ENCODE peak calls at places on chromosome 19, in five cellular contexts. One of them, this sample, is unnamed.

GRCh38 chr19:22634450-22634827 is 315 bp downstream of the ZNF492 start:
- DNase-seq in bronchial epithelial cell: no peak
- DNase-seq in fibroblast of the aortic adventitia: no peak
- DNase-seq in psoas muscle: no peak
- DNase-seq in endodermal cell: no peak
- DNase-seq in this sample: no peak

GRCh38 chr19:10876459-10877240 is 5.3 kb downstream of the CARM1 start:
- DNase-seq in psoas muscle: peak; percentile 88
- DNase-seq in bronchial epithelial cell: no peak
- DNase-seq in fibroblast of the aortic adventitia: no peak
- DNase-seq in endodermal cell: peak; percentile 40
- DNase-seq in this sample: no peak

GRCh38 chr19:3976495-3977241 is 5.8 kb upstream of the DAPK3 start:
- DNase-seq in endodermal cell: peak; percentile 60
- DNase-seq in fibroblast of the aortic adventitia: no peak
- DNase-seq in bronchial epithelial cell: no peak
- DNase-seq in psoas muscle: peak; percentile 92
- DNase-seq in this sample: no peak

GRCh38 chr19:36547001-36547732 is 19.1 kb upstream of the ZNF260 start:
- DNase-seq in bronchial epithelial cell: peak; percentile 13
- DNase-seq in fibroblast of the aortic adventitia: peak; percentile 10
- DNase-seq in endodermal cell: no peak
- DNase-seq in psoas muscle: no peak
- DNase-seq in this sample: peak; percentile 40

GRCh38 chr19:57537953-57538547 is 10.9 kb downstream of the ZNF549 start:
- DNase-seq in bronchial epithelial cell: no peak
- DNase-seq in fibroblast of the aortic adventitia: no peak
- DNase-seq in psoas muscle: no peak
- DNase-seq in endodermal cell: no peak
- DNase-seq in this sample: peak; percentile 12

GRCh38 chr19:31317542-31317941 is 31.7 kb downstream of the TSHZ3 start:
- DNase-seq in bronchial epithelial cell: no peak
- DNase-seq in endodermal cell: peak; percentile 62
- DNase-seq in psoas muscle: no peak
- DNase-seq in fibroblast of the aortic adventitia: peak; percentile 5
- DNase-seq in this sample: no peak

GRCh38 chr19:18464646-18465045 is 26.7 kb upstream of the ISYNA1 start:
- DNase-seq in endodermal cell: no peak
- DNase-seq in psoas muscle: peak; percentile 87
- DNase-seq in fibroblast of the aortic adventitia: peak; percentile 95
- DNase-seq in bronchial epithelial cell: no peak
- DNase-seq in this sample: peak; percentile 91

GRCh38 chr19:51473009-51473707 is 5.2 kb upstream of the CEACAM18 start:
- DNase-seq in bronchial epithelial cell: peak; percentile 42
- DNase-seq in endodermal cell: peak; percentile 90
- DNase-seq in psoas muscle: peak; percentile 59
- DNase-seq in fibroblast of the aortic adventitia: peak; percentile 78
- DNase-seq in this sample: peak; percentile 33

GRCh38 chr19:14006766-14007562 is 844 bp upstream of the RFX1 start:
- DNase-seq in endodermal cell: peak; percentile 96
- DNase-seq in fibroblast of the aortic adventitia: no peak
- DNase-seq in psoas muscle: peak; percentile 95
- DNase-seq in bronchial epithelial cell: no peak
- DNase-seq in this sample: no peak

GRCh38 chr19:19381007-19381926 is 24.2 kb upstream of the GATAD2A start:
- DNase-seq in endodermal cell: no peak
- DNase-seq in bronchial epithelial cell: no peak
- DNase-seq in fibroblast of the aortic adventitia: no peak
- DNase-seq in psoas muscle: no peak
- DNase-seq in this sample: no peak

GRCh38 chr19:38361633-38362075 is 12.7 kb upstream of the PSMD8 start:
- DNase-seq in bronchial epithelial cell: peak; percentile 71
- DNase-seq in endodermal cell: peak; percentile 99
- DNase-seq in psoas muscle: peak; percentile 79
- DNase-seq in fibroblast of the aortic adventitia: peak; percentile 48
- DNase-seq in this sample: peak; percentile 70

GRCh38 chr19:6088677-6089063 is 21.6 kb downstream of the RFX2 start:
- DNase-seq in fibroblast of the aortic adventitia: peak; percentile 82
- DNase-seq in endodermal cell: no peak
- DNase-seq in psoas muscle: no peak
- DNase-seq in bronchial epithelial cell: peak; percentile 37
- DNase-seq in this sample: peak; percentile 65

GRCh38 chr19:38047641-38048040 is 140.6 kb downstream of the SIPA1L3 start:
- DNase-seq in bronchial epithelial cell: no peak
- DNase-seq in endodermal cell: peak; percentile 75
- DNase-seq in psoas muscle: no peak
- DNase-seq in fibroblast of the aortic adventitia: no peak
- DNase-seq in this sample: no peak

GRCh38 chr19:50230379-50231351 is 27.2 kb downstream of the MYH14 start:
- DNase-seq in endodermal cell: peak; percentile 91
- DNase-seq in bronchial epithelial cell: no peak
- DNase-seq in psoas muscle: no peak
- DNase-seq in fibroblast of the aortic adventitia: no peak
- DNase-seq in this sample: no peak
- TF ChIP-seq CTCF in endodermal cell: peak; percentile 82
- TF ChIP-seq CTCF in bronchial epithelial cell: no peak
- TF ChIP-seq CTCF in psoas muscle: no peak
- TF ChIP-seq CTCF in fibroblast of the aortic adventitia: no peak
- TF ChIP-seq CTCF in this sample: no peak

GRCh38 chr19:54208784-54209057 is 8.1 kb downstream of the RPS9 start:
- DNase-seq in psoas muscle: no peak
- DNase-seq in bronchial epithelial cell: no peak
- DNase-seq in endodermal cell: no peak
- DNase-seq in fibroblast of the aortic adventitia: peak; percentile 22
- DNase-seq in this sample: no peak
- H3K4me3 ChIP-seq in psoas muscle: no peak overlapping the region
- H3K4me3 ChIP-seq in bronchial epithelial cell: no peak overlapping the region
- H3K4me3 ChIP-seq in endodermal cell: no peak overlapping the region
- H3K4me3 ChIP-seq in fibroblast of the aortic adventitia: no peak overlapping the region
- H3K4me3 ChIP-seq in this sample: no peak overlapping the region

GRCh38 chr19:12648088-12648487 is 18.5 kb downstream of the MAN2B1 start:
- DNase-seq in bronchial epithelial cell: no peak
- DNase-seq in fibroblast of the aortic adventitia: no peak
- DNase-seq in psoas muscle: no peak
- DNase-seq in endodermal cell: peak; percentile 71
- DNase-seq in this sample: no peak
- TF ChIP-seq CTCF in bronchial epithelial cell: peak; percentile 31
- TF ChIP-seq CTCF in fibroblast of the aortic adventitia: no peak
- TF ChIP-seq CTCF in psoas muscle: no peak
- TF ChIP-seq CTCF in endodermal cell: peak; percentile 58
- TF ChIP-seq CTCF in this sample: peak; percentile 42

DNA sequence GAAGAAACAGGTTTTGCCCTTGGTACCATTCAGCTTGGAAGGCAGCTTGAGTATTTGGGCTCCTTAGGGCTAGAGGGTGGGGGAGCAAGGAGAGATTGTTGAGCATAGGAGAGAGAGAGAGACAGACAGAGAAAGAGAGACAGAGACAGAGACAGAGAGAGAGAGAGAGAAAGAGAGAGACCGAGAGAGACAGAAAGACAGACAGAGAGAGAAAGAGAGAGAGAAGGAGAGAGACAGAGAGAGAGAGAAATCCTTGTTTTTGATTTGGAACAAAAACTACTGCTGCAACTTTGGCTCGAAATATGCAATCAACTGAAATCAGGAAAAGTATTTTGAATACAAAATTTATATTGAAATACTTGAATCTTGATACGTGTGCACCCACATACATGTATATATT is 85.8 kb upstream of the ZNF536 start:
- DNase-seq in bronchial epithelial cell: no peak
- DNase-seq in endodermal cell: no peak
- DNase-seq in psoas muscle: no peak
- DNase-seq in fibroblast of the aortic adventitia: no peak
- DNase-seq in this sample: no peak
- H3K4me3 ChIP-seq in bronchial epithelial cell: no peak overlapping the region
- H3K4me3 ChIP-seq in endodermal cell: no peak overlapping the region
- H3K4me3 ChIP-seq in psoas muscle: no peak overlapping the region
- H3K4me3 ChIP-seq in fibroblast of the aortic adventitia: no peak overlapping the region
- H3K4me3 ChIP-seq in this sample: no peak overlapping the region

This sample was measured in astrocyte of the spinal cord.